ENCODE peak calls at places on chromosomes 2 and 18, in eight cellular contexts. One of them, this sample, is unnamed.

GRCh38 chr2:122514451-122514996 is 759.1 kb downstream of the TSN start:
- DNase-seq in colonic mucosa: no peak
- DNase-seq in endothelial cell: no peak
- DNase-seq in NCI-H1930: no peak
- DNase-seq in iris pigment epithelial cell: peak; percentile 27
- DNase-seq in neural crest cell: no peak
- DNase-seq in NCI-H1436: no peak
- DNase-seq in RKO: no peak
- DNase-seq in this sample: no peak

GRCh38 chr2:240455227-240455718 is 19.8 kb downstream of the GPC1 start:
- DNase-seq in colonic mucosa: no peak
- DNase-seq in endothelial cell: no peak
- DNase-seq in NCI-H1930: no peak
- DNase-seq in iris pigment epithelial cell: no peak
- DNase-seq in neural crest cell: no peak
- DNase-seq in NCI-H1436: no peak
- DNase-seq in RKO: no peak
- DNase-seq in this sample: no peak

GRCh38 chr2:158661231-158661630 is 133.9 kb upstream of the DAPL1 start:
- DNase-seq in colonic mucosa: no peak
- DNase-seq in endothelial cell: no peak
- DNase-seq in NCI-H1930: no peak
- DNase-seq in iris pigment epithelial cell: no peak
- DNase-seq in neural crest cell: no peak
- DNase-seq in NCI-H1436: no peak
- DNase-seq in RKO: no peak
- DNase-seq in this sample: no peak

GRCh38 chr18:58298251-58299134 is 254.5 kb downstream of the NEDD4L start:
- DNase-seq in colonic mucosa: no peak
- DNase-seq in endothelial cell: no peak
- DNase-seq in NCI-H1930: no peak
- DNase-seq in iris pigment epithelial cell: no peak
- DNase-seq in neural crest cell: no peak
- DNase-seq in NCI-H1436: no peak
- DNase-seq in RKO: no peak
- DNase-seq in this sample: no peak

GRCh38 chr2:229445501-229446294 is 174.6 kb upstream of the PID1 start:
- DNase-seq in colonic mucosa: no peak
- DNase-seq in endothelial cell: no peak
- DNase-seq in NCI-H1930: no peak
- DNase-seq in iris pigment epithelial cell: peak; percentile 54
- DNase-seq in neural crest cell: no peak
- DNase-seq in NCI-H1436: no peak
- DNase-seq in RKO: no peak
- DNase-seq in this sample: peak; percentile 70

GRCh38 chr2:202278944-202279343 is 13.4 kb downstream of the NOP58 start:
- DNase-seq in colonic mucosa: no peak
- DNase-seq in endothelial cell: peak; percentile 13
- DNase-seq in NCI-H1930: no peak
- DNase-seq in iris pigment epithelial cell: peak; percentile 84
- DNase-seq in neural crest cell: no peak
- DNase-seq in NCI-H1436: peak; percentile 50
- DNase-seq in RKO: peak; percentile 72
- DNase-seq in this sample: no peak

GRCh38 chr2:8306530-8307351 is 375.1 kb upstream of the ID2 start:
- DNase-seq in colonic mucosa: peak; percentile 3
- DNase-seq in endothelial cell: no peak
- DNase-seq in NCI-H1930: no peak
- DNase-seq in iris pigment epithelial cell: peak; percentile 34
- DNase-seq in neural crest cell: no peak
- DNase-seq in NCI-H1436: no peak
- DNase-seq in RKO: no peak
- DNase-seq in this sample: no peak

GRCh38 chr2:88137833-88138232 is 10.0 kb upstream of the FABP1 start:
- DNase-seq in colonic mucosa: no peak
- DNase-seq in endothelial cell: no peak
- DNase-seq in NCI-H1930: no peak
- DNase-seq in iris pigment epithelial cell: no peak
- DNase-seq in neural crest cell: no peak
- DNase-seq in NCI-H1436: no peak
- DNase-seq in RKO: no peak
- DNase-seq in this sample: no peak

GRCh38 chr2:230899287-230899686 is 25.8 kb downstream of the GPR55 start:
- DNase-seq in colonic mucosa: peak; percentile 17
- DNase-seq in endothelial cell: peak; percentile 31
- DNase-seq in NCI-H1930: no peak
- DNase-seq in iris pigment epithelial cell: no peak
- DNase-seq in neural crest cell: no peak
- DNase-seq in NCI-H1436: no peak
- DNase-seq in RKO: no peak
- DNase-seq in this sample: no peak

GRCh38 chr2:53600835-53601234 is 166.8 kb upstream of the CHAC2 start:
- DNase-seq in colonic mucosa: no peak
- DNase-seq in endothelial cell: no peak
- DNase-seq in NCI-H1930: no peak
- DNase-seq in iris pigment epithelial cell: peak; percentile 46
- DNase-seq in neural crest cell: no peak
- DNase-seq in NCI-H1436: peak; percentile 32
- DNase-seq in RKO: no peak
- DNase-seq in this sample: no peak

GRCh38 chr2:26126091-26126490 is 46.8 kb upstream of the GAREM2 start:
- DNase-seq in colonic mucosa: no peak
- DNase-seq in endothelial cell: no peak
- DNase-seq in NCI-H1930: no peak
- DNase-seq in iris pigment epithelial cell: peak; percentile 44
- DNase-seq in neural crest cell: no peak
- DNase-seq in NCI-H1436: no peak
- DNase-seq in RKO: no peak
- DNase-seq in this sample: no peak

GRCh38 chr2:207054521-207054920 is 111.2 kb downstream of the KLF7 start:
- DNase-seq in colonic mucosa: no peak
- DNase-seq in endothelial cell: no peak
- DNase-seq in NCI-H1930: no peak
- DNase-seq in iris pigment epithelial cell: peak; percentile 41
- DNase-seq in neural crest cell: no peak
- DNase-seq in NCI-H1436: no peak
- DNase-seq in RKO: no peak
- DNase-seq in this sample: no peak

GRCh38 chr2:172693529-172694185 is 42.0 kb upstream of the RAPGEF4 start:
- DNase-seq in colonic mucosa: no peak
- DNase-seq in endothelial cell: no peak
- DNase-seq in NCI-H1930: no peak
- DNase-seq in iris pigment epithelial cell: no peak
- DNase-seq in neural crest cell: no peak
- DNase-seq in NCI-H1436: no peak
- DNase-seq in RKO: no peak
- DNase-seq in this sample: no peak

GRCh38 chr2:238905224-238905623 is 57.3 kb downstream of the TWIST2 start:
- DNase-seq in colonic mucosa: no peak
- DNase-seq in endothelial cell: no peak
- DNase-seq in NCI-H1930: no peak
- DNase-seq in iris pigment epithelial cell: no peak
- DNase-seq in neural crest cell: no peak
- DNase-seq in NCI-H1436: no peak
- DNase-seq in RKO: no peak
- DNase-seq in this sample: no peak

GRCh38 chr18:26941608-26942007 is 76.1 kb upstream of the AQP4 start:
- DNase-seq in colonic mucosa: no peak
- DNase-seq in endothelial cell: no peak
- DNase-seq in NCI-H1930: no peak
- DNase-seq in iris pigment epithelial cell: no peak
- DNase-seq in neural crest cell: no peak
- DNase-seq in NCI-H1436: no peak
- DNase-seq in RKO: no peak
- DNase-seq in this sample: peak; percentile 37

GRCh38 chr2:112794841-112795240 is 10.5 kb upstream of the IL1A start:
- DNase-seq in colonic mucosa: peak; percentile 65
- DNase-seq in endothelial cell: no peak
- DNase-seq in NCI-H1930: no peak
- DNase-seq in iris pigment epithelial cell: no peak
- DNase-seq in neural crest cell: no peak
- DNase-seq in NCI-H1436: no peak
- DNase-seq in RKO: no peak
- DNase-seq in this sample: no peak

GRCh38 chr2:225274751-225275150 is 124.8 kb upstream of the NYAP2 start:
- DNase-seq in colonic mucosa: no peak
- DNase-seq in endothelial cell: no peak
- DNase-seq in NCI-H1930: peak; percentile 3
- DNase-seq in iris pigment epithelial cell: peak; percentile 92
- DNase-seq in neural crest cell: no peak
- DNase-seq in NCI-H1436: peak; percentile 80
- DNase-seq in RKO: no peak
- DNase-seq in this sample: no peak

GRCh38 chr2:10120158-10120937 is 2.2 kb upstream of the RRM2 start:
- DNase-seq in colonic mucosa: peak; percentile 98
- DNase-seq in endothelial cell: peak; percentile 77
- DNase-seq in NCI-H1930: peak; percentile 89
- DNase-seq in iris pigment epithelial cell: peak; percentile 92
- DNase-seq in neural crest cell: peak; percentile 90
- DNase-seq in NCI-H1436: peak; percentile 89
- DNase-seq in RKO: peak; percentile 97
- DNase-seq in this sample: peak; percentile 98

GRCh38 chr18:10391506-10391905 is 62.9 kb upstream of the APCDD1 start:
- DNase-seq in colonic mucosa: no peak
- DNase-seq in endothelial cell: no peak
- DNase-seq in NCI-H1930: no peak
- DNase-seq in iris pigment epithelial cell: no peak
- DNase-seq in neural crest cell: no peak
- DNase-seq in NCI-H1436: no peak
- DNase-seq in RKO: no peak
- DNase-seq in this sample: no peak

GRCh38 chr18:63963610-63964256 is 6.1 kb upstream of the SERPINB8 start:
- DNase-seq in colonic mucosa: peak; percentile 68
- DNase-seq in endothelial cell: peak; percentile 38
- DNase-seq in NCI-H1930: no peak
- DNase-seq in iris pigment epithelial cell: peak; percentile 76
- DNase-seq in neural crest cell: no peak
- DNase-seq in NCI-H1436: no peak
- DNase-seq in RKO: peak; percentile 61
- DNase-seq in this sample: peak; percentile 54

GRCh38 chr2:180872256-180872655 is 108.1 kb upstream of the UBE2E3 start:
- DNase-seq in colonic mucosa: no peak
- DNase-seq in endothelial cell: no peak
- DNase-seq in NCI-H1930: no peak
- DNase-seq in iris pigment epithelial cell: peak; percentile 5
- DNase-seq in neural crest cell: no peak
- DNase-seq in NCI-H1436: no peak
- DNase-seq in RKO: no peak
- DNase-seq in this sample: no peak

This sample was measured in testis.